ENCODE peak calls at places on chromosomes 7 and 10, in seven cellular contexts. V is esophagus squamous epithelium, Z is sigmoid colon, Y is breast epithelium, R is testis, I is IMR-90, G is suprapubic skin. D is an unnamed sample.

GRCh38 chr10:74586088-74586585 is 240.3 kb upstream of the KAT6B start:
- DNase-seq in V (no peak), Z (no peak), Y (no peak), R (no peak), I (peak), G (no peak), D (no peak)

GRCh38 chr7:116801092-116801710 is 61.2 kb upstream of the CAPZA2 start:
- DNase-seq in V (no peak), Z (no peak), Y (no peak), R (no peak), I (peak), G (no peak), D (no peak)

GRCh38 chr10:130559213-130559944 is 423.2 kb downstream of the GLRX3 start:
- DNase-seq in V (no peak), Z (no peak), Y (no peak), R (no peak), I (no peak), G (no peak), D (no peak)

GRCh38 chr10:110323503-110323902 is 18.8 kb upstream of the SMNDC1 start:
- DNase-seq in V (no peak), Z (no peak), Y (no peak), R (no peak), I (peak), G (no peak), D (no peak)

GRCh38 chr7:16770657-16771329 is 17.2 kb downstream of the TSPAN13 start:
- DNase-seq in V (no peak), Z (no peak), Y (no peak), R (no peak), I (no peak), G (no peak), D (no peak)

GRCh38 chr7:54477083-54477482 is 65.1 kb upstream of the VSTM2A start:
- DNase-seq in V (no peak), Z (no peak), Y (no peak), R (no peak), I (no peak), G (no peak), D (no peak)

GRCh38 chr10:58554316-58554715 is 41.6 kb downstream of the BICC1 start:
- DNase-seq in V (no peak), Z (no peak), Y (no peak), R (no peak), I (no peak), G (no peak), D (no peak)

GRCh38 chr10:133260895-133261725 is 15.6 kb downstream of the ADAM8 start:
- DNase-seq in V (no peak), Z (peak), Y (peak), R (peak), I (no peak), G (peak), D (peak)

GRCh38 chr7:24419070-24419469 is 135.1 kb downstream of the NPY start:
- DNase-seq in V (no peak), Z (no peak), Y (no peak), R (peak), I (no peak), G (no peak), D (no peak)

GRCh38 chr7:98483276-98483963 is 82.5 kb upstream of the BAIAP2L1 start:
- DNase-seq in V (no peak), Z (no peak), Y (no peak), R (no peak), I (no peak), G (no peak), D (no peak)

GRCh38 chr10:104935656-104936055 is 294.6 kb downstream of the SORCS3 start:
- DNase-seq in V (no peak), Z (no peak), Y (no peak), R (no peak), I (no peak), G (no peak), D (no peak)

GRCh38 chr10:123135415-123136141 is at the start of gene HMX3:
- DNase-seq in V (no peak), Z (no peak), Y (no peak), R (no peak), I (peak), G (no peak), D (no peak)

GRCh38 chr10:21336476-21337170 is 188.9 kb downstream of the SKIDA1 start:
- DNase-seq in V (no peak), Z (no peak), Y (peak), R (peak), I (peak), G (no peak), D (peak)

GRCh38 chr7:46170021-46170420 is 248.9 kb upstream of the IGFBP3 start:
- DNase-seq in V (no peak), Z (no peak), Y (no peak), R (no peak), I (no peak), G (no peak), D (no peak)

GRCh38 chr7:64876792-64877713 is 26.0 kb upstream of the ZNF273 start:
- DNase-seq in V (no peak), Z (peak), Y (no peak), R (peak), I (no peak), G (peak), D (no peak)

GRCh38 chr10:3786295-3786981 is 1.4 kb upstream of the KLF6 start:
- DNase-seq in V (no peak), Z (peak), Y (peak), R (peak), I (peak), G (peak), D (peak)

GRCh38 chr10:48696535-48696873 is 11.8 kb downstream of the WDFY4 start:
- DNase-seq in V (no peak), Z (no peak), Y (no peak), R (no peak), I (no peak), G (no peak), D (no peak)

GRCh38 chr10:119652361-119652760 is 1.2 kb downstream of the BAG3 start:
- DNase-seq in V (no peak), Z (no peak), Y (no peak), R (peak), I (peak), G (no peak), D (no peak)

GRCh38 chr10:127556911-127557310 is 7.8 kb downstream of the NPS start:
- DNase-seq in V (no peak), Z (no peak), Y (no peak), R (peak), I (no peak), G (no peak), D (no peak)

GRCh38 chr10:128922619-128923018 is 544.4 kb upstream of the MGMT start:
- DNase-seq in V (no peak), Z (no peak), Y (no peak), R (no peak), I (no peak), G (no peak), D (no peak)

GRCh38 chr7:150420987-150421674 is 29.3 kb upstream of the GIMAP8 start:
- DNase-seq in V (no peak), Z (peak), Y (peak), R (peak), I (peak), G (peak), D (peak)

GRCh38 chr10:552679-553078 is 136.8 kb downstream of the DIP2C start:
- DNase-seq in V (no peak), Z (no peak), Y (no peak), R (no peak), I (no peak), G (no peak), D (no peak)

GRCh38 chr7:140045697-140046096 is 17.1 kb downstream of the PARP12 start:
- DNase-seq in V (no peak), Z (no peak), Y (no peak), R (no peak), I (no peak), G (no peak), D (no peak)

GRCh38 chr7:50534690-50535290 is 30.4 kb downstream of the DDC start:
- DNase-seq in V (no peak), Z (no peak), Y (no peak), R (no peak), I (peak), G (no peak), D (no peak)

GRCh38 chr7:73519867-73520672 is 2.0 kb downstream of the BAZ1B start:
- DNase-seq in V (no peak), Z (no peak), Y (no peak), R (no peak), I (peak), G (peak), D (no peak)

GRCh38 chr7:84040365-84040764 is 154.2 kb downstream of the SEMA3A start:
- DNase-seq in V (no peak), Z (no peak), Y (no peak), R (no peak), I (no peak), G (no peak), D (no peak)

GRCh38 chr10:12156367-12157123 is 27.1 kb downstream of the SEC61A2 start:
- DNase-seq in V (no peak), Z (no peak), Y (no peak), R (no peak), I (no peak), G (no peak), D (no peak)

GRCh38 chr10:114646426-114646825 is 11.6 kb downstream of the ABLIM1 start:
- DNase-seq in V (no peak), Z (no peak), Y (no peak), R (no peak), I (no peak), G (no peak), D (no peak)

GRCh38 chr7:121561717-121562116 is 165.6 kb upstream of the FAM3C start:
- DNase-seq in V (no peak), Z (no peak), Y (no peak), R (no peak), I (no peak), G (no peak), D (no peak)

GRCh38 chr7:99006739-99007424 is 128.6 kb downstream of the TRRAP start:
- DNase-seq in V (no peak), Z (no peak), Y (peak), R (peak), I (no peak), G (peak), D (no peak)

GRCh38 chr7:130274983-130275649 is 8.5 kb downstream of the CPA2 start:
- DNase-seq in V (no peak), Z (no peak), Y (no peak), R (no peak), I (no peak), G (no peak), D (no peak)

GRCh38 chr10:42638053-42638820 is at the start of gene ZNF33B:
- DNase-seq in V (peak), Z (peak), Y (peak), R (peak), I (peak), G (peak), D (peak)
- TF ChIP-seq POLR2A in V (peak), Z (peak), Y (peak), R (no peak), I (peak), G (peak), D (peak)

DNA sequence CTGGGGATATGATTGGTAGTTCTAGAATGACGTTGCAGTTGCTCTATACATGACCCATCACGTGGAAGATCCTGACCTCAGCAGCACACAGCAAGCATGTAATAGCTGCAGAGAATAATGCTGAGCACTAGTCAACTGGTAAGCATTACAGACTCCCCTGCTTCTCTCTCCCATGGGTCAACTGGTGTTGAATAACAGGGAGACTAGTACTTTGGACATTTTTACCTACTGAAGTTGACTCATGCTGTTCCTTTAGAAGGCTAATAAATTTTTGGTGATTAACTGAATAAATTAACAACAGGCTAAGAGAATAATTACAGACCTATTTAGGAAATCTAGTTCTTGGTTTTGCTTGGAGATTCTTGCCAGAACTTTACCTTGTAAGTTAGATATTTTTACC is 234.1 kb downstream of the AUTS2 start:
- DNase-seq in V (no peak), Z (no peak), Y (no peak), R (no peak), I (no peak), G (no peak), D (no peak)
- H3K4me3 ChIP-seq in V (no peak), Z (no peak), Y (no peak), R (no peak), I (no peak), G (no peak), D (no peak)

GRCh38 chr10:17229967-17230682 is 2.1 kb downstream of the VIM start:
- DNase-seq in V (peak), Z (peak), Y (peak), R (peak), I (peak), G (peak), D (peak)
- TF ChIP-seq POLR2A in V (peak), Z (no peak), Y (peak), R (no peak), I (peak), G (peak), D (peak)

GRCh38 chr7:132066776-132067175 is 509.5 kb downstream of the PLXNA4 start:
- DNase-seq in V (no peak), Z (no peak), Y (no peak), R (peak), I (peak), G (no peak), D (peak)
- H3K4me3 ChIP-seq in V (no peak), Z (no peak), Y (no peak), R (no peak), I (no peak), G (no peak), D (no peak)

D was measured in ovary.